ENCODE peak calls at places on chromosomes 1 and 21, in eight cellular contexts. L is sigmoid colon, N is H1, W is HL-60, F is GM23338, B is suprapubic skin, V is breast epithelium, E is K562. P is an unnamed sample.

GRCh38 chr1:91749690-91750335 is 136.1 kb downstream of the TGFBR3 start:
- DNase-seq in W (no peak), N (no peak), V (no peak), B (no peak), L (peak), E (no peak), F (no peak), P (no peak)

GRCh38 chr1:184911103-184911502 is 63.2 kb downstream of the NIBAN1 start:
- DNase-seq in E (no peak), F (no peak), L (no peak), W (no peak), V (no peak), B (no peak), N (no peak), P (no peak)

GRCh38 chr1:211237579-211237978 is 21.6 kb upstream of the RCOR3 start:
- DNase-seq in F (no peak), E (no peak), B (no peak), V (no peak), W (no peak), N (no peak), L (no peak), P (no peak)

GRCh38 chr1:154694995-154695394 is 87.0 kb upstream of the ADAR start:
- DNase-seq in V (no peak), B (no peak), L (no peak), N (no peak), F (no peak), E (no peak), W (no peak), P (no peak)

GRCh38 chr1:172960019-172960418 is 90.7 kb downstream of the TNFSF18 start:
- DNase-seq in L (no peak), N (no peak), W (no peak), F (no peak), B (no peak), E (no peak), V (no peak), P (no peak)

GRCh38 chr1:114668784-114669561 is 876 bp downstream of the DENND2C start:
- DNase-seq in N (no peak), F (peak), E (no peak), L (no peak), V (no peak), W (no peak), B (no peak), P (no peak)

GRCh38 chr1:81519987-81520386 is 280.7 kb upstream of the ADGRL2 start:
- DNase-seq in E (no peak), B (no peak), F (no peak), N (no peak), W (no peak), V (no peak), L (no peak), P (no peak)

GRCh38 chr21:25881524-25882376 is 147.0 kb downstream of the GABPA start:
- DNase-seq in W (peak), F (peak), E (peak), N (no peak), B (no peak), V (no peak), L (peak), P (peak)

GRCh38 chr21:42031816-42032215 is 21.7 kb upstream of the ZBTB21 start:
- DNase-seq in E (no peak), L (no peak), V (peak), B (no peak), N (no peak), W (no peak), F (no peak), P (peak)

GRCh38 chr1:81598623-81599022 is 202.1 kb upstream of the ADGRL2 start:
- DNase-seq in F (no peak), V (no peak), W (no peak), L (no peak), N (no peak), E (no peak), B (no peak), P (no peak)

GRCh38 chr1:118988186-118989005 is at the start of gene TBX15:
- DNase-seq in W (no peak), B (no peak), N (no peak), L (no peak), F (peak), E (no peak), V (no peak), P (no peak)

GRCh38 chr1:3366181-3367051 is 88.0 kb upstream of the ARHGEF16 start:
- DNase-seq in F (no peak), N (no peak), E (no peak), V (no peak), B (no peak), W (no peak), L (no peak), P (no peak)

GRCh38 chr1:6519491-6519934 is 28.0 kb upstream of the PLEKHG5 start:
- DNase-seq in V (no peak), E (no peak), W (no peak), N (no peak), F (no peak), B (no peak), L (no peak), P (no peak)

GRCh38 chr1:183416850-183417690 is 1.1 kb downstream of the NMNAT2 start:
- DNase-seq in L (peak), F (peak), N (no peak), V (peak), B (no peak), E (peak), W (peak), P (peak)

GRCh38 chr1:71667224-71667623 is 586.4 kb upstream of the ZRANB2 start:
- DNase-seq in B (no peak), L (no peak), W (peak), F (no peak), E (no peak), N (no peak), V (no peak), P (no peak)

GRCh38 chr1:206691604-206692003 is 6.9 kb downstream of the MAPKAPK2 start:
- DNase-seq in L (peak), B (no peak), N (no peak), V (no peak), E (peak), W (no peak), F (no peak), P (no peak)

GRCh38 chr1:54559771-54560231 is 11.8 kb downstream of the ACOT11 start:
- DNase-seq in L (peak), N (no peak), V (no peak), F (no peak), B (no peak), W (no peak), E (no peak), P (peak)

GRCh38 chr1:94284481-94284880 is 47.1 kb upstream of the ARHGAP29 start:
- DNase-seq in N (no peak), B (no peak), E (no peak), W (no peak), F (no peak), L (no peak), V (no peak), P (no peak)

GRCh38 chr21:34915364-34915834 is 133.7 kb downstream of the RUNX1 start:
- DNase-seq in N (no peak), L (no peak), B (no peak), W (no peak), F (peak), V (no peak), E (no peak), P (no peak)

GRCh38 chr1:73537400-73537799 is 660.6 kb downstream of the LRRIQ3 start:
- DNase-seq in V (no peak), B (no peak), E (no peak), L (no peak), N (peak), F (peak), W (no peak), P (no peak)

GRCh38 chr1:100539836-100540536 is 2.0 kb downstream of the GPR88 start:
- DNase-seq in W (peak), B (no peak), F (peak), L (no peak), E (no peak), V (no peak), N (no peak), P (peak)

GRCh38 chr1:155192346-155193274 is 15.1 kb downstream of the THBS3 start:
- DNase-seq in F (peak), L (no peak), E (peak), N (no peak), W (peak), B (no peak), V (peak), P (no peak)

GRCh38 chr21:31151682-31152081 is 113.4 kb upstream of the KRTAP19-8 start:
- DNase-seq in W (no peak), E (no peak), N (no peak), B (no peak), L (no peak), F (no peak), V (no peak), P (no peak)

GRCh38 chr1:155833665-155834295 is 23.2 kb downstream of the GON4L start:
- DNase-seq in W (no peak), F (no peak), N (no peak), B (no peak), L (no peak), E (peak), V (no peak), P (no peak)

GRCh38 chr21:15010645-15011044 is 54.2 kb downstream of the NRIP1 start:
- DNase-seq in E (no peak), F (no peak), N (no peak), V (no peak), L (no peak), B (no peak), W (no peak), P (no peak)

GRCh38 chr1:61097326-61097725 is 15.0 kb downstream of the NFIA start:
- DNase-seq in B (no peak), F (no peak), W (no peak), E (no peak), V (no peak), L (no peak), N (no peak), P (no peak)

GRCh38 chr1:23664837-23665795 is 26.5 kb upstream of the RPL11 start:
- DNase-seq in W (peak), F (peak), V (no peak), B (no peak), E (peak), L (no peak), N (no peak), P (no peak)

GRCh38 chr1:110060034-110060661 is 10.3 kb downstream of the ALX3 start:
- DNase-seq in W (peak), B (no peak), L (no peak), F (peak), V (no peak), N (no peak), E (peak), P (peak)

GRCh38 chr21:38758815-38759214 is 46.9 kb upstream of the ETS2 start:
- DNase-seq in F (no peak), B (no peak), L (no peak), W (no peak), E (no peak), V (no peak), N (no peak), P (no peak)

GRCh38 chr1:2642131-2642559 is 9.3 kb upstream of the MMEL1 start:
- DNase-seq in V (no peak), B (no peak), F (no peak), L (peak), E (no peak), W (no peak), N (no peak), P (no peak)

GRCh38 chr1:17282836-17283235 is 25.2 kb upstream of the PADI4 start:
- DNase-seq in V (no peak), E (no peak), F (no peak), L (no peak), B (no peak), N (no peak), W (no peak), P (peak)

GRCh38 chr1:227228201-227228600 is 90.1 kb downstream of the CDC42BPA start:
- DNase-seq in W (no peak), L (no peak), N (no peak), V (no peak), E (no peak), B (no peak), F (no peak), P (no peak)

GRCh38 chr1:246517391-246517790 is 10.3 kb upstream of the SMYD3 start:
- DNase-seq in F (no peak), E (no peak), W (no peak), N (no peak), B (peak), L (no peak), V (no peak), P (no peak)

GRCh38 chr1:233916706-233917105 is 12.2 kb downstream of the SLC35F3 start:
- DNase-seq in V (no peak), N (no peak), F (no peak), W (no peak), L (no peak), B (no peak), E (no peak), P (no peak)
- TF ChIP-seq POLR2AphosphoS5 in V (no peak), N (no peak), F (no peak), W (no peak), L (no peak), B (no peak), E (no peak), P (no peak)

DNA sequence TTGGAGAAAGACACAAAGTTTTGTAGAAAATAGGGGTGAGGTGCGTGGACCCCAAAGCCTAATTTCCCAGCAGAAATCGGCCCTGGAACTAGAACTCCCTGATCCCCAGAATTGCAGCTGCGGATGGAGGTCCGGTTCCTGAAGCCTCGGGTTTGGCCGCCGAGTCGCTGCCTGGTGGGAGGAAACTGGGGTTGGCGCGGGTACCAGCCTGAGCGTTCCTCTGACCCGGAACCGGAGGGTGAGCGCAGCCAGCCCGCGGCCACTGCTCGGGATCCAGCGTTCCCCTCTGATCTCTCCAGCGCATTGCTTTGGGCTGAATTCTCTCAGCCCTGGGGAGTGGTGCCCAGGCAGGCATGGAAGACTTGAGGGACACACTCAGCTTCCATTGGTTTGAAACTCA is 1.6 kb downstream of the ST6GALNAC5 start:
- DNase-seq in F (peak), B (no peak), W (no peak), E (no peak), N (no peak), V (no peak), L (no peak), P (no peak)
- H3K4me3 ChIP-seq in F (peak), B (peak), W (no peak), E (no peak), N (peak), V (peak), L (peak), P (peak)

GRCh38 chr1:219521325-219521724 is 91.6 kb downstream of the ZC3H11B start:
- DNase-seq in L (no peak), W (no peak), V (no peak), B (no peak), N (no peak), F (no peak), E (no peak), P (no peak)

GRCh38 chr1:219518906-219519248 is 94.0 kb downstream of the ZC3H11B start:
- DNase-seq in B (no peak), L (no peak), W (no peak), F (no peak), V (no peak), E (no peak), N (no peak), P (no peak)

GRCh38 chr1:219514728-219515127 is 98.2 kb downstream of the ZC3H11B start:
- DNase-seq in F (no peak), E (no peak), B (no peak), V (no peak), N (no peak), L (no peak), W (no peak), P (no peak)

GRCh38 chr1:219517031-219517430 is 95.9 kb downstream of the ZC3H11B start:
- DNase-seq in L (no peak), W (no peak), F (peak), E (no peak), N (no peak), B (no peak), V (no peak), P (no peak)

DNA sequence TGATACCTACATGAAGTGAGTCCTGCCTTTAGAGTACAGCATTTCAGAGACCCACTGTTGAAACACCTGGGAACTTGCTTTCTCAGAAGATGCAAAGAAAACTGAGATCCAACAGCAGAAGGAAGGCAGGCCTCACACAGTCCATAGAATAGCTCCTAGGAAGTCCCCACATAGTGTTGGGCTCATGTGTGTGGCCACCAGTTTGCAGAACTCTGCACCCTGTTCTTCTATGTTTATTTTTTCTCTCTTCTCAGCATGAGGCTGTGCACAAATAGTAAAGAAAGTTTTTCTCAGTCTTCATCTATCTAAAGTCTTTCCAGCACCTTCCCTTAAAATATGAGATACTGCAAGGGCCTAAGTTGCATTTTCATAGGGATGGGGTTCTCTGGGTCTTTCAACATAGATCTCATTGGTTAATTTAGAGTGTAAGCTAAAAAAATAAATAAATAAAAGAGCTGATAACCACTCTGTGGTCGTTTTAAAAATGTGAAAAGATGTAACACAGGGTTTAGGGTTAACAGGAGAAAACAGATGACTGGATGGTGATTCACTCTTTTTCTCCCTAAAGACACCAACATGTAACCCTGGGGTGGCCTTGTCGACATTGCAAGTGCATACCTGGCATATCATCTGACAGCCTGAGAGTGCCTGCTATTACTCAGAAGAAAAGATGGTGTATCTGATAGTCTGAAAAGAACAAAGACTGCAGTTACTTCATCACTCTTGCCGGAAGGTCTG is 94.6 kb downstream of the ZC3H11B start:
- DNase-seq in V (no peak), N (no peak), E (no peak), F (no peak), B (no peak), L (no peak), W (no peak), P (no peak)
- TF ChIP-seq POLR2AphosphoS5 in V (no peak), N (no peak), E (no peak), F (no peak), B (no peak), L (no peak), W (no peak), P (no peak)

GRCh38 chr1:9653783-9654517 is 2.4 kb downstream of the PIK3CD start:
- DNase-seq in W (peak), L (no peak), E (no peak), F (no peak), B (no peak), V (no peak), N (no peak), P (peak)
- H3K4me3 ChIP-seq in W (peak), L (no peak), E (no peak), F (no peak), B (peak), V (no peak), N (no peak), P (peak)

GRCh38 chr1:58654322-58654721 is 45.5 kb downstream of the MYSM1 start:
- DNase-seq in N (no peak), V (no peak), L (no peak), W (no peak), E (no peak), F (no peak), B (no peak), P (no peak)

GRCh38 chr1:58648864-58649263 is 51.0 kb downstream of the MYSM1 start:
- DNase-seq in L (no peak), W (no peak), V (no peak), E (no peak), F (no peak), N (no peak), B (no peak), P (no peak)

GRCh38 chr1:58649555-58649954 is 50.3 kb downstream of the MYSM1 start:
- DNase-seq in B (no peak), V (no peak), N (no peak), E (peak), W (peak), F (no peak), L (no peak), P (no peak)

GRCh38 chr1:58650141-58650540 is 49.7 kb downstream of the MYSM1 start:
- DNase-seq in W (no peak), B (no peak), L (no peak), E (no peak), V (no peak), F (no peak), N (no peak), P (no peak)

DNA sequence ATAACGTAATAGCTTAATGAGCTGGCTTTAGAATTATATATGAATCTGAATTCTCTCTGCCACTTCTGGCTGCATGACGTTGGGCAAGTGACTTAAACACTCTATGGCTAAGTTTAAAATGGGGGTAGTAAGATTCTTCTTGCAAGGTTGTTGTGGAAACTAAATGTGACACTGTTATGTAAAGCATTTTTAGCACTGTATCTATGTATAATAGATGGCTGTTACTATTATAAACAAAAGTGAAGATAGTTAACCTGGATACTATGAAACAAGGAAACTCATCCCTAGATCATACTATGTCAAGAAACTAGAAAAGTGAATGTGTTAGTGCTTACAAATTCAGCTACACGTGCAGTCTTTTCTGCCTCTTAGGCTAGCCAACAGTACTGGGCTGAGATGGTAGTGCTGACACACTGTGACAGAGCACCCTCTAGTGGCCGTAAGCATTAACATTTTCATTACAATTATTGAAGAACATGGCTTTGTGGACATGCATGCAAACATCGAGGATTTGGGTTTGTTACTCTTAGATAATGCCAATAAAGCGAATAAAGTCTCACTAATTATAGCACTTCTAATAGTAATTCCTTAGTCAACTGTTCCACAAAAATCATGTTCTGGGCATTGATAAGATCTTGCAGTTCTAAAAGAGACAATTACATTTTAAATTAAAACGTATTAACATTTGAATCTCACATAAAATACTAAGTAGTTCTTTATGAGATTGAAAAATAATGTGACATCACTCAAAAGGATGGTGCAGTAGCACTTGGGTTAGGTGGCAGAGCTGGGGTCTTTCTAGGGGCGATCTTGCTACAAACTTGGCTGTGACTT is 47.3 kb downstream of the MYSM1 start:
- DNase-seq in B (no peak), L (peak), F (peak), E (peak), N (no peak), W (peak), V (peak), P (no peak)
- TF ChIP-seq POLR2AphosphoS5 in B (no peak), L (no peak), F (peak), E (peak), N (no peak), W (no peak), V (peak), P (no peak)